ENCODE peak calls at places on chromosomes 13 and 19, in six cellular contexts. T is SK-N-SH, E is HCT116, W is HepG2, M is GM12878, A is K562. U is an unnamed sample. For H3K9me3, the result is how much of the 10 kb centered on the place peaks cover.

GRCh38 chr19:48635263-48635965 is 1.8 kb downstream of the DBP start:
- DNase-seq in T (peak), E (no peak), W (no peak), M (no peak), A (peak), U (no peak)

GRCh38 chr13:114043421-114044053 is 69.7 kb upstream of the C13orf46 start:
- DNase-seq in T (peak), E (no peak), W (peak), M (no peak), A (no peak), U (no peak)

GRCh38 chr19:51081476-51081875 is 1.2 kb downstream of the KLK14 start:
- DNase-seq in T (no peak), E (no peak), W (no peak), M (no peak), A (peak), U (no peak)

GRCh38 chr13:72259528-72259927 is 392.5 kb upstream of the DACH1 start:
- DNase-seq in T (no peak), E (no peak), W (no peak), M (no peak), A (no peak), U (no peak)

GRCh38 chr13:112061367-112062046 is 5.4 kb upstream of the SOX1 start:
- DNase-seq in T (no peak), E (no peak), W (no peak), M (no peak), A (no peak), U (no peak)

GRCh38 chr13:29589967-29590366 is 5.5 kb downstream of the SLC7A1 start:
- DNase-seq in T (no peak), E (no peak), W (no peak), M (no peak), A (no peak), U (no peak)

GRCh38 chr13:20016649-20017364 is 58.3 kb downstream of the ZMYM2 start:
- DNase-seq in T (no peak), E (no peak), W (no peak), M (no peak), A (no peak), U (no peak)

GRCh38 chr13:38166121-38166520 is 183.5 kb upstream of the UFM1 start:
- DNase-seq in T (no peak), E (no peak), W (no peak), M (no peak), A (no peak), U (no peak)

GRCh38 chr19:31285744-31286143 is 63.5 kb downstream of the TSHZ3 start:
- DNase-seq in T (no peak), E (no peak), W (no peak), M (no peak), A (no peak), U (no peak)

GRCh38 chr13:26343816-26344215 is 89.9 kb downstream of the CDK8 start:
- DNase-seq in T (no peak), E (no peak), W (no peak), M (no peak), A (no peak), U (no peak)

GRCh38 chr19:10891360-10892108 is 20.2 kb downstream of the CARM1 start:
- DNase-seq in T (no peak), E (no peak), W (no peak), M (no peak), A (no peak), U (no peak)

GRCh38 chr19:39093761-39094160 is 9.6 kb downstream of the ACP7 start:
- DNase-seq in T (no peak), E (no peak), W (no peak), M (no peak), A (no peak), U (no peak)

GRCh38 chr13:70817571-70817970 is 709.3 kb upstream of the KLHL1 start:
- DNase-seq in T (no peak), E (no peak), W (no peak), M (no peak), A (no peak), U (no peak)

GRCh38 chr13:66362485-66362884 is 867.7 kb downstream of the PCDH9 start:
- DNase-seq in T (no peak), E (no peak), W (no peak), M (no peak), A (no peak), U (no peak)

GRCh38 chr19:38478273-38478971 is 44.9 kb downstream of the RYR1 start:
- DNase-seq in T (peak), E (peak), W (peak), M (no peak), A (peak), U (no peak)

GRCh38 chr19:1526979-1527649 is 3.2 kb downstream of the PLK5 start:
- DNase-seq in T (no peak), E (no peak), W (no peak), M (no peak), A (no peak), U (no peak)

GRCh38 chr13:99522288-99522687 is 21.0 kb downstream of the TM9SF2 start:
- DNase-seq in T (no peak), E (no peak), W (no peak), M (no peak), A (no peak), U (no peak)

GRCh38 chr13:105804561-105805190 is 730.8 kb downstream of the EFNB2 start:
- DNase-seq in T (no peak), E (no peak), W (no peak), M (no peak), A (no peak), U (no peak)

GRCh38 chr19:39038098-39038497 is 5.7 kb upstream of the FBXO27 start:
- DNase-seq in T (peak), E (peak), W (peak), M (no peak), A (peak), U (no peak)

GRCh38 chr13:39130298-39130697 is 92.0 kb downstream of the NHLRC3 start:
- DNase-seq in T (no peak), E (no peak), W (no peak), M (no peak), A (no peak), U (no peak)

GRCh38 chr13:62799038-62799535 is 1383.4 kb upstream of the PCDH20 start:
- DNase-seq in T (no peak), E (no peak), W (no peak), M (no peak), A (no peak), U (no peak)

GRCh38 chr19:41993612-41994483 is at the start of gene ATP1A3:
- DNase-seq in T (peak), E (peak), W (no peak), M (no peak), A (peak), U (no peak)

GRCh38 chr13:19606152-19606551 is 27.3 kb upstream of the MPHOSPH8 start:
- DNase-seq in T (no peak), E (no peak), W (no peak), M (no peak), A (no peak), U (no peak)

GRCh38 chr19:52613299-52613906 is 24.8 kb downstream of the ZNF83 start:
- DNase-seq in T (no peak), E (no peak), W (no peak), M (no peak), A (no peak), U (no peak)
- H3K9me3 ChIP-seq in T (under half), E (under half), W (half or more), M (under half), A (under half), U (under half)

GRCh38 chr19:45862271-45862563 is 730 bp downstream of the SYMPK start:
- DNase-seq in T (no peak), E (no peak), W (no peak), M (no peak), A (no peak), U (no peak)
- TF ChIP-seq REST in T (no peak), E (no peak), W (no peak), M (no peak), A (no peak), U (no peak)

GRCh38 chr19:55098716-55099556 is 18.5 kb downstream of the PPP1R12C start:
- DNase-seq in T (no peak), E (no peak), W (no peak), M (no peak), A (no peak), U (no peak)
- TF ChIP-seq SIN3A in T (no peak), E (no peak), W (no peak), M (no peak), A (no peak), U (no peak)

GRCh38 chr19:23440791-23441190 is 45.5 kb upstream of the ZNF91 start:
- DNase-seq in T (peak), E (no peak), W (no peak), M (no peak), A (peak), U (no peak)

GRCh38 chr19:23436944-23437343 is 41.7 kb upstream of the ZNF91 start:
- DNase-seq in T (no peak), E (no peak), W (no peak), M (no peak), A (peak), U (no peak)

GRCh38 chr19:23439623-23440022 is 44.4 kb upstream of the ZNF91 start:
- DNase-seq in T (no peak), E (no peak), W (no peak), M (no peak), A (peak), U (no peak)

GRCh38 chr19:23437901-23438300 is 42.6 kb upstream of the ZNF91 start:
- DNase-seq in T (no peak), E (no peak), W (no peak), M (no peak), A (no peak), U (no peak)

GRCh38 chr19:23440207-23440606 is 44.9 kb upstream of the ZNF91 start:
- DNase-seq in T (peak), E (no peak), W (no peak), M (no peak), A (peak), U (no peak)
- H3K9me3 ChIP-seq in T (under half), E (under half), W (half or more), M (under half), A (under half), U (under half)

GRCh38 chr19:7550987-7551761 is 15.7 kb downstream of the PNPLA6 start:
- DNase-seq in T (peak), E (peak), W (no peak), M (no peak), A (peak), U (no peak)
- TF ChIP-seq REST in T (no peak), E (no peak), W (no peak), M (no peak), A (no peak), U (no peak)

GRCh38 chr19:35392742-35393350 is 22.0 kb downstream of the GPR42 start:
- DNase-seq in T (no peak), E (no peak), W (no peak), M (no peak), A (no peak), U (no peak)

GRCh38 chr19:35388277-35389054 is 17.6 kb downstream of the GPR42 start:
- DNase-seq in T (no peak), E (no peak), W (peak), M (no peak), A (no peak), U (no peak)

GRCh38 chr19:35383536-35383935 is 12.7 kb downstream of the GPR42 start:
- DNase-seq in T (no peak), E (no peak), W (no peak), M (no peak), A (no peak), U (no peak)

DNA sequence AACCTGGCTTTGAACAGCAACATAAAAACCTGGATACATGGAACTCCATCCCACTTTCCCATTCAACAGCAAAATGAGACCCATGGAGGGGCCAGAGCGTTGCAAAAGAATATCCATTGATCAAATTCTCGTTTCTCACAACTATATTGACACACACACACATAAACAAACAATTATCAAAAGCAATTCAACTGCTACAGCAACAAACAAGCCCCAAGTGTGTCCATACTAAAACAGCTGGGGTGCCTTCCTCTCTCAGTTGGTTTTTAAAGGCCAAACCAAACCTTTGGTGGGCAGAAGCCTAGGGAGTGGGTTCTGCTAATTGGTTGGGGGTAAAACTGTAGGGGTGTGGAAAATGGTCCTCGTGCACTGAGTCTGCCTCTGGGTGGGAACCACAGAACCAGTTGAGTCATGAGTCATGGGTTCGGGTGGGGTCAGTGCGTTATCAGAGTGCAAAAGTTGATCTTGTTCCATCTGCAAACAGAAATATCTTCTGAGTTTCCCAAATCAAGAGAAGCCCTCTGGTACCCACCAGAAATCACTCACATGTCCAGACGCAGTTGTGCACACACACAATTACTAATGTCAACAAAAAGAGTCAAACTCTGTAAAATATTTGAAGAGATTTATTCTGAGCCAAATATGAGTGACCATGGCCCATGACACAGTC is 18.5 kb downstream of the GPR42 start:
- DNase-seq in T (no peak), E (no peak), W (peak), M (no peak), A (peak), U (no peak)
- TF ChIP-seq SIN3A in T (no peak), E (no peak), W (no peak), M (no peak), A (no peak), U (no peak)

DNA sequence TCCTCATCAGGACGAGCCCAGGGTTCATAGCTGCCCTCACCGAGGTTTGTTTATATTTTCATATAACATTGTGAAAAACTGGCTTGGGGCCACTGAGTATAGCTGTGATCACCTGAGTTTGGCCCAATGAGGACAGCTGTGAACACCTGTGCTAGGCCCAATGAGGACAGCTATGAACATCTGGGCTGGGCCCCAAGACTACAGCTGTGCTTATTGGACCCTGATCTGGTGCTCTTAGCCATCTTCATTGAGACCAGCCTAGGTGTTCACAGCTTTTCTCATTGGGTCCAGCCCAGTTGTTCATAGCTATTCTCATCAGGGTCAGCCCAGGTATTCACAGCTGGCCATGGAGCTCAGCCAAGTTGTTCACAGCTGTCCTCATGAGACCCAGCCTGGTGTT is 1167.3 kb downstream of the UQCRFS1 start:
- DNase-seq in T (no peak), E (no peak), W (no peak), M (no peak), A (no peak), U (no peak)
- H3K9me3 ChIP-seq in T (under half), E (under half), W (half or more), M (under half), A (under half), U (under half)

GRCh38 chr19:56525214-56525860 is 13.4 kb upstream of the ZFP28 start:
- DNase-seq in T (no peak), E (no peak), W (no peak), M (no peak), A (no peak), U (no peak)
- TF ChIP-seq REST in T (no peak), E (no peak), W (no peak), M (no peak), A (no peak), U (no peak)

GRCh38 chr19:17404015-17404414 is 1.4 kb downstream of the BST2 start:
- DNase-seq in T (no peak), E (no peak), W (no peak), M (no peak), A (peak), U (no peak)
- TF ChIP-seq SIN3A in T (no peak), E (no peak), W (no peak), M (no peak), A (no peak), U (no peak)

U was measured in Panc1.